ENCODE peak calls at places on chromosomes 12 and 14, in six cellular contexts. One of them, this sample, is unnamed.

GRCh38 chr14:32939254-32940065 is 781 bp downstream of the NPAS3 start:
- DNase-seq in K562: peak
- DNase-seq in HepG2: no peak
- DNase-seq in HCT116: no peak
- DNase-seq in GM12878: no peak
- DNase-seq in H1: peak
- DNase-seq in this sample: peak

GRCh38 chr14:101979666-101980065 is 15.3 kb downstream of the DYNC1H1 start:
- DNase-seq in K562: no peak
- DNase-seq in HepG2: no peak
- DNase-seq in HCT116: no peak
- DNase-seq in GM12878: no peak
- DNase-seq in H1: no peak
- DNase-seq in this sample: no peak

GRCh38 chr14:64812412-64812811 is 67.3 kb downstream of the SPTB start:
- DNase-seq in K562: no peak
- DNase-seq in HepG2: no peak
- DNase-seq in HCT116: peak
- DNase-seq in GM12878: no peak
- DNase-seq in H1: peak
- DNase-seq in this sample: peak

GRCh38 chr12:21989819-21990412 is 48.7 kb upstream of the ABCC9 start:
- DNase-seq in K562: peak
- DNase-seq in HepG2: peak
- DNase-seq in HCT116: peak
- DNase-seq in GM12878: no peak
- DNase-seq in H1: no peak
- DNase-seq in this sample: no peak

GRCh38 chr12:49345840-49346658 is 639 bp upstream of the DNAJC22 start:
- DNase-seq in K562: no peak
- DNase-seq in HepG2: no peak
- DNase-seq in HCT116: no peak
- DNase-seq in GM12878: no peak
- DNase-seq in H1: peak
- DNase-seq in this sample: peak

GRCh38 chr12:94595152-94595551 is 55.2 kb downstream of the TMCC3 start:
- DNase-seq in K562: no peak
- DNase-seq in HepG2: no peak
- DNase-seq in HCT116: no peak
- DNase-seq in GM12878: no peak
- DNase-seq in H1: no peak
- DNase-seq in this sample: no peak

GRCh38 chr14:34409721-34410120 is 52.3 kb downstream of the SPTSSA start:
- DNase-seq in K562: no peak
- DNase-seq in HepG2: no peak
- DNase-seq in HCT116: no peak
- DNase-seq in GM12878: no peak
- DNase-seq in H1: no peak
- DNase-seq in this sample: no peak

GRCh38 chr14:55097894-55098560 is 31.0 kb upstream of the LGALS3 start:
- DNase-seq in K562: no peak
- DNase-seq in HepG2: no peak
- DNase-seq in HCT116: no peak
- DNase-seq in GM12878: peak
- DNase-seq in H1: no peak
- DNase-seq in this sample: no peak

GRCh38 chr14:93207468-93208308 is 632 bp downstream of the UBR7 start:
- DNase-seq in K562: peak
- DNase-seq in HepG2: no peak
- DNase-seq in HCT116: no peak
- DNase-seq in GM12878: no peak
- DNase-seq in H1: peak
- DNase-seq in this sample: peak

GRCh38 chr14:63770187-63770807 is 42.4 kb upstream of the SGPP1 start:
- DNase-seq in K562: peak
- DNase-seq in HepG2: peak
- DNase-seq in HCT116: peak
- DNase-seq in GM12878: no peak
- DNase-seq in H1: no peak
- DNase-seq in this sample: no peak

GRCh38 chr12:50390284-50390683 is 6.1 kb downstream of the FAM186A start:
- DNase-seq in K562: no peak
- DNase-seq in HepG2: peak
- DNase-seq in HCT116: peak
- DNase-seq in GM12878: no peak
- DNase-seq in H1: no peak
- DNase-seq in this sample: no peak

GRCh38 chr12:66803972-66804371 is 125.1 kb upstream of the GRIP1 start:
- DNase-seq in K562: no peak
- DNase-seq in HepG2: no peak
- DNase-seq in HCT116: no peak
- DNase-seq in GM12878: no peak
- DNase-seq in H1: no peak
- DNase-seq in this sample: peak

GRCh38 chr12:38911611-38912010 is 6.2 kb upstream of the CPNE8 start:
- DNase-seq in K562: no peak
- DNase-seq in HepG2: no peak
- DNase-seq in HCT116: no peak
- DNase-seq in GM12878: no peak
- DNase-seq in H1: no peak
- DNase-seq in this sample: no peak

GRCh38 chr12:43675048-43675904 is 83.3 kb downstream of the PUS7L start:
- DNase-seq in K562: no peak
- DNase-seq in HepG2: no peak
- DNase-seq in HCT116: no peak
- DNase-seq in GM12878: no peak
- DNase-seq in H1: no peak
- DNase-seq in this sample: no peak

GRCh38 chr14:38616959-38617358 is 361.1 kb upstream of the CLEC14A start:
- DNase-seq in K562: no peak
- DNase-seq in HepG2: no peak
- DNase-seq in HCT116: no peak
- DNase-seq in GM12878: no peak
- DNase-seq in H1: no peak
- DNase-seq in this sample: no peak

GRCh38 chr14:28652782-28653181 is 113.8 kb upstream of the FOXG1 start:
- DNase-seq in K562: no peak
- DNase-seq in HepG2: no peak
- DNase-seq in HCT116: no peak
- DNase-seq in GM12878: no peak
- DNase-seq in H1: no peak
- DNase-seq in this sample: no peak

GRCh38 chr12:66776974-66777373 is 98.1 kb upstream of the GRIP1 start:
- DNase-seq in K562: no peak
- DNase-seq in HepG2: no peak
- DNase-seq in HCT116: no peak
- DNase-seq in GM12878: peak
- DNase-seq in H1: no peak
- DNase-seq in this sample: no peak

GRCh38 chr14:105255021-105255507 is 6.7 kb downstream of the BTBD6 start:
- DNase-seq in K562: no peak
- DNase-seq in HepG2: no peak
- DNase-seq in HCT116: no peak
- DNase-seq in GM12878: no peak
- DNase-seq in H1: no peak
- DNase-seq in this sample: no peak

GRCh38 chr14:61638595-61639391 is 56.5 kb upstream of the HIF1A start:
- DNase-seq in K562: no peak
- DNase-seq in HepG2: no peak
- DNase-seq in HCT116: no peak
- DNase-seq in GM12878: no peak
- DNase-seq in H1: no peak
- DNase-seq in this sample: no peak

GRCh38 chr14:88422919-88423318 is 37.5 kb downstream of the SPATA7 start:
- DNase-seq in K562: no peak
- DNase-seq in HepG2: no peak
- DNase-seq in HCT116: no peak
- DNase-seq in GM12878: no peak
- DNase-seq in H1: no peak
- DNase-seq in this sample: no peak

GRCh38 chr14:41490323-41490722 is 116.4 kb upstream of the LRFN5 start:
- DNase-seq in K562: no peak
- DNase-seq in HepG2: no peak
- DNase-seq in HCT116: no peak
- DNase-seq in GM12878: no peak
- DNase-seq in H1: no peak
- DNase-seq in this sample: no peak

GRCh38 chr14:63960926-63961567 is 108.2 kb downstream of the SYNE2 start:
- DNase-seq in K562: no peak
- DNase-seq in HepG2: no peak
- DNase-seq in HCT116: no peak
- DNase-seq in GM12878: no peak
- DNase-seq in H1: no peak
- DNase-seq in this sample: no peak

GRCh38 chr12:40344312-40344711 is 119.5 kb downstream of the LRRK2 start:
- DNase-seq in K562: no peak
- DNase-seq in HepG2: no peak
- DNase-seq in HCT116: no peak
- DNase-seq in GM12878: no peak
- DNase-seq in H1: no peak
- DNase-seq in this sample: no peak

GRCh38 chr12:52004042-52004648 is 2.6 kb upstream of the TAMALIN start:
- DNase-seq in K562: peak
- DNase-seq in HepG2: peak
- DNase-seq in HCT116: no peak
- DNase-seq in GM12878: no peak
- DNase-seq in H1: peak
- DNase-seq in this sample: peak

GRCh38 chr14:106681161-106681955 is 1155.0 kb downstream of the TMEM121 start:
- DNase-seq in K562: no peak
- DNase-seq in HepG2: no peak
- DNase-seq in HCT116: no peak
- DNase-seq in GM12878: no peak
- DNase-seq in H1: no peak
- DNase-seq in this sample: no peak

GRCh38 chr12:113244015-113244983 is 23.0 kb downstream of the TPCN1 start:
- DNase-seq in K562: no peak
- DNase-seq in HepG2: no peak
- DNase-seq in HCT116: no peak
- DNase-seq in GM12878: no peak
- DNase-seq in H1: no peak
- DNase-seq in this sample: no peak

GRCh38 chr12:107478881-107479280 is 206.7 kb upstream of the PWP1 start:
- DNase-seq in K562: no peak
- DNase-seq in HepG2: no peak
- DNase-seq in HCT116: no peak
- DNase-seq in GM12878: no peak
- DNase-seq in H1: no peak
- DNase-seq in this sample: no peak

GRCh38 chr14:83913466-83913865 is 1616.5 kb upstream of the FLRT2 start:
- DNase-seq in K562: no peak
- DNase-seq in HepG2: no peak
- DNase-seq in HCT116: no peak
- DNase-seq in GM12878: no peak
- DNase-seq in H1: no peak
- DNase-seq in this sample: no peak

GRCh38 chr14:99511421-99512109 is 30.4 kb downstream of the CCNK start:
- DNase-seq in K562: no peak
- DNase-seq in HepG2: no peak
- DNase-seq in HCT116: no peak
- DNase-seq in GM12878: no peak
- DNase-seq in H1: no peak
- DNase-seq in this sample: no peak

DNA sequence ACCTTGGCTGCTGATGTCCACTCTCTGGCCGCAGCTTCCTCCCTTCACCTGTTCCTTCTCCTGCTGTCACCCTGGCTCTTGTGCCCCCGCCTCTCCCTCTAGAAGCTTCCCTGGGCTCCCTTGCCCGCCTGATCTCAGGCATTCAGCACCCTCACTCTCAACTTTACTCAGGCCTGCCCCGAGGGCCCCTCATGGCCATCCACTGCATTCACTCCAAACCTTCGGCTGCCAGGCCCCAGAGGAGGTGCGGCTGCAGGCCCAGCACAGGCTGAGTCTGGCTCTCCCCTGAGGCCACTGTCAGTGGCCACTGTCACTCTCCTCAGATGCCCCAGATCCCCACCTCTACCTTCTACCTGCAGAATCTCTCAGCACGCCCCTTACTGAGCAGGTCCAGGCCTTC is 183.9 kb downstream of the ZFP36L1 start:
- DNase-seq in K562: no peak
- DNase-seq in HepG2: no peak
- DNase-seq in HCT116: no peak
- DNase-seq in GM12878: no peak
- DNase-seq in H1: no peak
- DNase-seq in this sample: no peak
- TF ChIP-seq ATF3 in K562: no peak
- TF ChIP-seq ATF3 in HepG2: no peak
- TF ChIP-seq ATF3 in HCT116: no peak
- TF ChIP-seq ATF3 in GM12878: no peak
- TF ChIP-seq ATF3 in H1: no peak
- TF ChIP-seq ATF3 in this sample: no peak

GRCh38 chr14:76329150-76329881 is 46.6 kb upstream of the ESRRB start:
- DNase-seq in K562: no peak
- DNase-seq in HepG2: no peak
- DNase-seq in HCT116: no peak
- DNase-seq in GM12878: no peak
- DNase-seq in H1: peak
- DNase-seq in this sample: peak
- TF ChIP-seq ATF3 in K562: no peak
- TF ChIP-seq ATF3 in HepG2: no peak
- TF ChIP-seq ATF3 in HCT116: no peak
- TF ChIP-seq ATF3 in GM12878: no peak
- TF ChIP-seq ATF3 in H1: no peak
- TF ChIP-seq ATF3 in this sample: no peak

DNA sequence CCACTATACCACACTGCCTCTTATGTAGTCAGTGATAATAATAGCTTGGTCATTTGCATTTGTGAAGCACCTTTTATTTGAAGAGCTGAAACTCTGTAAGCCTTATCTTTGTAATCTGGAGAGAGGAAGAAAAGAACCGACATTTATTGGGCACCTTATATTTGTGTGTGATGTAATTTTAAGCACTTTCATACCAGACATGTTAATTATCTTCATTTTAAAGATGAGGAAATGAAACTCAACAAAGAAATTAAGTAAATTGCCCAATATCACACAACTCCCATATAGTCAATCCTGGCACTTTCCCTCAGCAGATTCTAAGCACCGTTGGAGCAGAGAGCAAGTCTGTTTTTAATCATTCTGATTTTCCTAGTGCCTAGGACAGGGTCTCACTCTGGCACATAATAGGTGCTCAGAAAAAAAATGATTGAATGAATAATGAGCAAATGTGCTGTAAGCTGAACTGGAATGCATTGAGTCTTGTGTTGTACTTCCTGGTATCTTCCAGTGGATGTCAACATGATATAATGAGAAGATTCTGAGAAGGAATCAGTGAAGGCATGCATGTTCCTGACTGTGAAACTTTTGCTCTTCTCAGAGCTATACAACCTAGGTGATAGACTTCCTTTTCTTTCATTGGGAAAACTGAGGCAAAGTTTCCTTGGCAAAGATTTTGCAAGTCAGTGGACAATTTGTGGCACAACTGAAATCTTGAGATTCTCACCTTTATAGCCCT is 418.9 kb downstream of the ZFP36L1 start:
- DNase-seq in K562: no peak
- DNase-seq in HepG2: no peak
- DNase-seq in HCT116: no peak
- DNase-seq in GM12878: no peak
- DNase-seq in H1: no peak
- DNase-seq in this sample: no peak
- TF ChIP-seq ATF3 in K562: no peak
- TF ChIP-seq ATF3 in HepG2: no peak
- TF ChIP-seq ATF3 in HCT116: no peak
- TF ChIP-seq ATF3 in GM12878: no peak
- TF ChIP-seq ATF3 in H1: no peak
- TF ChIP-seq ATF3 in this sample: no peak

GRCh38 chr12:124613151-124613585 is 45.8 kb upstream of the NCOR2 start:
- DNase-seq in K562: no peak
- DNase-seq in HepG2: no peak
- DNase-seq in HCT116: no peak
- DNase-seq in GM12878: no peak
- DNase-seq in H1: no peak
- DNase-seq in this sample: no peak
- TF ChIP-seq ATF3 in K562: no peak
- TF ChIP-seq ATF3 in HepG2: no peak
- TF ChIP-seq ATF3 in HCT116: no peak
- TF ChIP-seq ATF3 in GM12878: no peak
- TF ChIP-seq ATF3 in H1: no peak
- TF ChIP-seq ATF3 in this sample: no peak